ENCODE peak calls at places on chromosomes 7 and 10, in ten cellular contexts. R, W, S, J, K, C, Z, D, A and Q are unnamed samples.
A peak's percentile ranks its signal among the peaks of the same experiment; 100 is the strongest.

GRCh38 chr10:47456794-47457527 is 27.0 kb downstream of the ANXA8 start:
- DNase-seq in R (no peak), W (no peak), S (no peak), J (no peak), K (no peak), C (no peak), Z (no peak), D (no peak), A (no peak), Q (no peak)

GRCh38 chr10:131975796-131976195 is 5.9 kb downstream of the BNIP3 start:
- DNase-seq in R (no peak), W (no peak), S (no peak), J (no peak), K (no peak), C (no peak), Z (no peak), D (no peak), A (no peak), Q (no peak)

GRCh38 chr7:21934824-21935223 is 10.9 kb downstream of the CDCA7L start:
- DNase-seq in R (no peak), W (no peak), S (no peak), J (peak; percentile 14), K (no peak), C (no peak), Z (no peak), D (no peak), A (no peak), Q (no peak)

GRCh38 chr10:111756541-111757061 is 427.0 kb downstream of the GPAM start:
- DNase-seq in R (peak; percentile 55), W (peak; percentile 8), S (peak; percentile 10), J (peak; percentile 14), K (peak; percentile 30), C (peak; percentile 21), Z (no peak), D (no peak), A (no peak), Q (peak; percentile 54)

GRCh38 chr10:88315746-88316145 is 267.4 kb downstream of the RNLS start:
- DNase-seq in R (peak; percentile 21), W (no peak), S (no peak), J (no peak), K (peak; percentile 13), C (no peak), Z (no peak), D (no peak), A (no peak), Q (no peak)

GRCh38 chr7:23852135-23852534 is 142.1 kb downstream of the STK31 start:
- DNase-seq in R (no peak), W (no peak), S (no peak), J (no peak), K (peak; percentile 54), C (no peak), Z (no peak), D (no peak), A (no peak), Q (no peak)

GRCh38 chr7:102085223-102085772 is 201.4 kb upstream of the SH2B2 start:
- DNase-seq in R (no peak), W (no peak), S (no peak), J (no peak), K (no peak), C (no peak), Z (no peak), D (no peak), A (peak; percentile 3), Q (no peak)

GRCh38 chr10:100081075-100082001 is at the start of gene CPN1:
- DNase-seq in R (no peak), W (no peak), S (no peak), J (no peak), K (no peak), C (no peak), Z (no peak), D (no peak), A (no peak), Q (no peak)

GRCh38 chr7:94244760-94245159 is 149.9 kb upstream of the COL1A2 start:
- DNase-seq in R (no peak), W (no peak), S (no peak), J (no peak), K (peak; percentile 23), C (no peak), Z (no peak), D (no peak), A (no peak), Q (no peak)

GRCh38 chr10:96556003-96556402 is 30.8 kb downstream of the TM9SF3 start:
- DNase-seq in R (peak; percentile 2), W (peak; percentile 17), S (no peak), J (no peak), K (peak; percentile 52), C (no peak), Z (peak; percentile 1), D (no peak), A (no peak), Q (no peak)